ENCODE peak calls at places on chromosomes 4 and X, in six cellular contexts. One of them, this sample, is unnamed.
A peak's percentile ranks its signal among the peaks of the same experiment; 100 is the strongest.

GRCh38 chr4:3413675-3414420 is 27.9 kb upstream of the HGFAC start:
- DNase-seq in B cell: no peak
- DNase-seq in germinal center: no peak
- DNase-seq in NCI-H524: no peak
- DNase-seq in brain microvascular endothelial cell: no peak
- DNase-seq in left colon: peak; percentile 20
- DNase-seq in this sample: no peak

GRCh38 chrX:44244008-44244407 is 99.5 kb downstream of the EFHC2 start:
- DNase-seq in B cell: peak; percentile 34
- DNase-seq in germinal center: no peak
- DNase-seq in NCI-H524: peak; percentile 36
- DNase-seq in brain microvascular endothelial cell: peak; percentile 27
- DNase-seq in left colon: no peak
- DNase-seq in this sample: peak; percentile 25

GRCh38 chr4:23337292-23337691 is 552.6 kb downstream of the PPARGC1A start:
- DNase-seq in B cell: no peak
- DNase-seq in germinal center: no peak
- DNase-seq in NCI-H524: peak; percentile 16
- DNase-seq in brain microvascular endothelial cell: no peak
- DNase-seq in left colon: no peak
- DNase-seq in this sample: no peak

GRCh38 chrX:122890729-122891128 is 293.3 kb upstream of the GRIA3 start:
- DNase-seq in B cell: no peak
- DNase-seq in germinal center: no peak
- DNase-seq in NCI-H524: no peak
- DNase-seq in brain microvascular endothelial cell: no peak
- DNase-seq in left colon: no peak
- DNase-seq in this sample: no peak

GRCh38 chr4:87985097-87985886 is 9.8 kb downstream of the SPP1 start:
- DNase-seq in B cell: peak; percentile 26
- DNase-seq in germinal center: peak; percentile 24
- DNase-seq in NCI-H524: peak; percentile 69
- DNase-seq in brain microvascular endothelial cell: peak; percentile 40
- DNase-seq in left colon: peak; percentile 41
- DNase-seq in this sample: peak; percentile 36

GRCh38 chrX:129957241-129958099 is 25.0 kb upstream of the BCORL1 start:
- DNase-seq in B cell: peak; percentile 77
- DNase-seq in germinal center: peak; percentile 80
- DNase-seq in NCI-H524: peak; percentile 66
- DNase-seq in brain microvascular endothelial cell: no peak
- DNase-seq in left colon: peak; percentile 79
- DNase-seq in this sample: no peak

GRCh38 chrX:115602729-115603389 is 41.9 kb downstream of the PLS3 start:
- DNase-seq in B cell: no peak
- DNase-seq in germinal center: no peak
- DNase-seq in NCI-H524: no peak
- DNase-seq in brain microvascular endothelial cell: no peak
- DNase-seq in left colon: no peak
- DNase-seq in this sample: no peak

GRCh38 chr4:113300384-113301011 is 251.0 kb downstream of the ANK2 start:
- DNase-seq in B cell: no peak
- DNase-seq in germinal center: no peak
- DNase-seq in NCI-H524: no peak
- DNase-seq in brain microvascular endothelial cell: peak; percentile 95
- DNase-seq in left colon: no peak
- DNase-seq in this sample: peak; percentile 87

GRCh38 chrX:149718757-149719156 is 6.9 kb downstream of the MAGEA11 start:
- DNase-seq in B cell: no peak
- DNase-seq in germinal center: no peak
- DNase-seq in NCI-H524: no peak
- DNase-seq in brain microvascular endothelial cell: no peak
- DNase-seq in left colon: no peak
- DNase-seq in this sample: no peak

GRCh38 chrX:27336466-27337091 is 126.6 kb downstream of the PPP4R3C start:
- DNase-seq in B cell: peak; percentile 19
- DNase-seq in germinal center: no peak
- DNase-seq in NCI-H524: peak; percentile 48
- DNase-seq in brain microvascular endothelial cell: peak; percentile 15
- DNase-seq in left colon: no peak
- DNase-seq in this sample: no peak

GRCh38 chr4:32140636-32141035 is 1420.5 kb downstream of the PCDH7 start:
- DNase-seq in B cell: no peak
- DNase-seq in germinal center: no peak
- DNase-seq in NCI-H524: no peak
- DNase-seq in brain microvascular endothelial cell: peak; percentile 82
- DNase-seq in left colon: no peak
- DNase-seq in this sample: peak; percentile 9

This sample was measured in stromal cell of bone marrow.